ENCODE peak calls at places on chromosomes 5 and 9, in five cellular contexts. J, Y, E, H and O are unnamed samples.
A peak's percentile ranks its signal among the peaks of the same experiment; 100 is the strongest.

GRCh38 chr5:170752257-170753215 is 31.0 kb upstream of the GABRP start:
- DNase-seq in E (peak; percentile 61), J (no peak), H (no peak), Y (no peak), O (no peak)

GRCh38 chr9:136644593-136645342 is 17.9 kb upstream of the EGFL7 start:
- DNase-seq in H (peak; percentile 44), J (peak; percentile 71), E (peak; percentile 50), Y (peak; percentile 43), O (no peak)

GRCh38 chr9:20462410-20462809 is 159.9 kb downstream of the MLLT3 start:
- DNase-seq in E (no peak), J (no peak), H (no peak), Y (no peak), O (no peak)

GRCh38 chr5:45507174-45507573 is 189.0 kb downstream of the HCN1 start:
- DNase-seq in H (no peak), J (no peak), E (no peak), Y (no peak), O (no peak)

GRCh38 chr9:110076894-110077725 is 130.8 kb downstream of the C9orf152 start:
- DNase-seq in J (peak; percentile 55), E (no peak), Y (peak; percentile 63), H (peak; percentile 84), O (no peak)

GRCh38 chr9:5441043-5441442 is 3.3 kb upstream of the PLGRKT start:
- DNase-seq in J (peak; percentile 52), Y (peak; percentile 49), H (peak; percentile 78), E (no peak), O (no peak)

GRCh38 chr5:91381774-91382492 is 1.2 kb downstream of the ARRDC3 start:
- DNase-seq in J (peak; percentile 81), H (peak; percentile 94), E (peak; percentile 91), Y (peak; percentile 90), O (peak; percentile 62)

GRCh38 chr5:109805882-109806281 is 116.2 kb downstream of the MAN2A1 start:
- DNase-seq in Y (no peak), E (no peak), H (no peak), J (no peak), O (no peak)

GRCh38 chr5:55907927-55908326 is 56.8 kb downstream of the IL31RA start:
- DNase-seq in J (no peak), Y (no peak), E (no peak), H (no peak), O (no peak)

GRCh38 chr5:138565100-138565821 is 9.9 kb downstream of the HSPA9 start:
- DNase-seq in J (no peak), Y (no peak), H (no peak), E (no peak), O (no peak)

GRCh38 chr5:94830520-94830919 is 212.1 kb downstream of the SLF1 start:
- DNase-seq in J (peak; percentile 36), H (peak; percentile 55), Y (peak; percentile 8), E (no peak), O (no peak)

GRCh38 chr5:6383376-6383775 is 5.0 kb upstream of the MED10 start:
- DNase-seq in Y (no peak), J (no peak), H (no peak), E (no peak), O (no peak)

GRCh38 chr5:6708814-6709213 is 4.4 kb upstream of the TENT4A start:
- DNase-seq in J (no peak), Y (no peak), H (no peak), E (peak; percentile 7), O (no peak)

GRCh38 chr9:11931109-11931508 is 762.1 kb upstream of the TYRP1 start:
- DNase-seq in J (peak; percentile 15), Y (peak; percentile 6), H (peak; percentile 39), E (no peak), O (no peak)

GRCh38 chr9:656918-657583 is 184.4 kb upstream of the DMRT1 start:
- DNase-seq in Y (no peak), J (no peak), H (no peak), E (no peak), O (no peak)

GRCh38 chr9:26955222-26955903 is 849 bp upstream of the IFT74 start:
- DNase-seq in E (peak; percentile 57), H (peak; percentile 47), J (no peak), Y (peak; percentile 35), O (no peak)

GRCh38 chr5:58457040-58457439 is 2.8 kb downstream of the PLK2 start:
- DNase-seq in J (no peak), H (no peak), Y (peak; percentile 62), E (no peak), O (no peak)
- H3K4me3 ChIP-seq in J (peak overlapping the region; percentile 99), H (peak overlapping the region; percentile 92), Y (no peak overlapping the region), E (no peak overlapping the region), O (no peak overlapping the region)

DNA sequence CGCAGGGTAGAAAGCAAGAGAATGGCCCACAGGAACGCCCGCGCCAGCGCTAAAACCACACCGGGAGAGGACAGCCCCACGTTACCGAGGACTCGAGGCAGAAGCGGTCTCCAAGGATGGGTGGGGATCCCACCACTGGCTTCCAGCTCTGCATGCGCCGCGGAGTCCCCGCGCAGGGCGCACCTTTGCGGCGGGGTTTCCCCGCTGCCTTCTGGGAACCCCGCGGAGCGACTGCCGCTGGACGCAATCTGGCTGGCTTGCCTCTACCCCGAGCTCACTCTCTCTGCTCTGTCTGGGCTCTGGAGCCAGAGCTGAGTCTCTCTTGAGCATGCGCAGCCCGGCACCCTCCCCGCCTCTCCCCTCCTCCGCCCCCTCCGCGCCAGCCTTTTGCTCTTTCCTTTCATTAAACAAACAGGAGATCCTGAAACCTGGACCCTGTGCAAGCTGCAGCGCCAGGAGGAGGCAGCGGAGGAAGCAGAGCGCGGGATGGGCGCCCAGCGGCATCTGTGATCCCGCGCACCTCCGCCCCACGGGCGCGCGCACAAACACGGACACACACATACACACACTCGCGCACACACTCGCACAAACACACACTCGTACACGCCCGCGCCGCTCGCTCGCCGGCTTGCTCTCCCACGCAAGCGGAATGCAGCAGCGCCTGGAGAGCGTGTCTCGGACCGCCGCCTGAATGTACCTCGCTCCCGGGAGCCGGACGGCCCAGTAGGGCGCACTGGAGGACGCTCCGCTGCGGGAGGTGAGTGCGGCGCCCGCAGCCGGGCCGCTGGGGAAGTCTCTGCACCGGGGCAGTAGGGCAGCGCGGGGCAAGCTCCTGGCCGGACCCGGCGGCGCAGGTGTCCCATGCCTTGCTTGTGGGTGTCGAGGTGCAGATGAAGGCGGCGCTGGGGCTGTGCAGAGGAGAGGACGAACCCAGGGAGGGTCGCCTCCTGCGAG is at the start of gene PLPPR1:
- DNase-seq in Y (peak; percentile 76), J (no peak), E (peak; percentile 76), H (peak; percentile 34), O (peak; percentile 15)
- TF ChIP-seq CTCF in Y (no peak), J (no peak), E (no peak), H (no peak), O (peak; percentile 2)

GRCh38 chr5:99029172-99029571 is 100.4 kb upstream of the CHD1 start:
- DNase-seq in J (no peak), E (no peak), Y (no peak), H (no peak), O (no peak)

GRCh38 chr5:99030871-99031440 is 102.1 kb upstream of the CHD1 start:
- DNase-seq in Y (no peak), E (no peak), H (no peak), J (peak; percentile 49), O (no peak)

GRCh38 chr5:99034336-99034735 is 105.5 kb upstream of the CHD1 start:
- DNase-seq in J (peak; percentile 54), Y (peak; percentile 50), E (peak; percentile 85), H (no peak), O (peak; percentile 22)

GRCh38 chr5:99033014-99033931 is 104.5 kb upstream of the CHD1 start:
- DNase-seq in E (no peak), J (peak; percentile 68), Y (no peak), H (peak; percentile 23), O (no peak)

DNA sequence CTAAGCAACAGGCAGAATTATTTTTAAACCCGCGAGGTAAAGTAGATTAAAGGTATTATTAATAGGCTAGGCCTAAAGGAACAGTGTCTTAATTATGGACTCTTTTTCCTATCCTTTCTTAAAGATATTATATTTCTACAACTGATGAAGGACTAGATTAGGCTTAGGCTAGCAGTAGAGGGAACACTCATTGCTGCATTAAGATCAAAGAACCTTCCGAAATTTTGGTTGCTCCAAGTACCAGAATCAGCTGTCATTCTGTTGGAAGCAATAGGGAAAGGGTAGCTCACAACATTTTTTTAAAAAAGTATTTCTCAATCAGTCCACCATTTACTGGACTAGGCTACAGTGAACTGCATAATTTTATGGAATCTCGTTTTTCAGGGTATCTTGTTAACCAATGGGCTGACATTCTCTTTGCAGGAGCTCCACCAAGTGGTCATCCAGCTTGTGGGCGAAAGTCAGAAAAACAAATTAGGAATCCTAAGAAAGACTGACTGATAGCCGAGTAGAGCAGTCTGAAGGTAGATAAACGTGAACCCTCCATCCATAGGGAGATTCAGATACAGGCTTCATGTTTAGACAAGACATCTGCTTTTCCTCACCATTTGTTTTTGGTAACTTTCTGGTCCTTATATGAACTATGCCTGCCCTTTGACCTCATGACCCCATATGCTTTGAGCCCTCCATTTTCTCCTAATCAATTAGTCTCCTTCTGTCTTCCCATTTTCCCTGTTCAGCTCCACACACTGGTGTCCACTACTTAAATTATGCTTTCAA is 103.6 kb upstream of the CHD1 start:
- DNase-seq in Y (peak; percentile 90), H (peak; percentile 90), E (peak; percentile 83), J (peak; percentile 91), O (peak; percentile 41)
- H3K4me3 ChIP-seq in Y (no peak overlapping the region), H (no peak overlapping the region), E (no peak overlapping the region), J (peak overlapping the region; percentile 67), O (no peak overlapping the region)

GRCh38 chr9:84322830-84323229 is 17.7 kb downstream of the SLC28A3 start:
- DNase-seq in H (peak; percentile 92), J (peak; percentile 77), E (no peak), Y (peak; percentile 32), O (no peak)

GRCh38 chr9:84315278-84315877 is 25.2 kb downstream of the SLC28A3 start:
- DNase-seq in H (peak; percentile 77), J (peak; percentile 76), E (peak; percentile 65), Y (peak; percentile 77), O (peak; percentile 30)

GRCh38 chr9:84314306-84314705 is 26.3 kb downstream of the SLC28A3 start:
- DNase-seq in E (no peak), H (no peak), Y (no peak), J (no peak), O (no peak)

DNA sequence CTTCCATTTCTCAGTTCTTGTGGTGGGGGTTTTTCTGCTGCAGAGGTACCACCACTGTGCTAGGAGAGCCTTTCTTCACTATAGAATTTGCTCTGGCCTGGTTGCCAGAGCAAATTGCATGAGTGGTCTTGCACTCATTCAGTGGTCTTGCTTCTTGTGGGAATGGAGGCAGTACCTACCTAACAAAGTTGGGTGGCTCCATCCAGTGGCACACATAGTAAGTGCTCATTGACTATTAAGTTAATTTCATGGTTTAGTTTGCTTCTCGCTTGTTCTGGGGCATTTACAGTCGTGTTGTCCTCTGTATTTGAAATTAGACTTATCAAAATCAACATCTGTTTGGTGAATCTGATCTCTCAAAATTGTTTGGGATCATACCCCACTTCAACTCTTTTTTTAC is 23.0 kb downstream of the SLC28A3 start:
- DNase-seq in J (no peak), H (no peak), Y (no peak), E (no peak), O (no peak)
- TF ChIP-seq CTCF in J (peak; percentile 34), H (peak; percentile 27), Y (peak; percentile 11), E (no peak), O (no peak)

GRCh38 chr5:137143244-137143605 is 355.9 kb downstream of the SPOCK1 start:
- DNase-seq in J (no peak), Y (no peak), H (no peak), E (no peak), O (no peak)
- H3K4me3 ChIP-seq in J (no peak overlapping the region), Y (no peak overlapping the region), H (no peak overlapping the region), E (no peak overlapping the region), O (no peak overlapping the region)

DNA sequence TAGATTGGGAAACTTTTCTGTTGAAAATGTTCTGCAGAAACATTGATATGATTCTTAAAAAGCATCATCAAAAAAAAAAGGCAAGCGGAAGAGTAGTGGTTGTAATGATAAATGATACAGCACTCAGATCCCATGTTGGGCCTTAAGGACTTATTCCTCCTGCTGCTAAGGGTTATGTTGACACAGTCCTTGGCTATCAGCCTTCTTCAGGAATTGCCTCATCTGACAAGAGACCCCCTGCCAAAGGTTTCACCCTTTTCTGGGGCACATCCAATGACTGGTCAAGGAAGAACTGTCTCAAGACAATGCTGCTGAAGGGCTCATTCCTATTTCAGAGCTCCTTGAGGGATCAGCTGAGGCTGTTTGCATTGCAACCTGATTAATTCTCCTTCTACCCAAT is 44.3 kb upstream of the MAMDC2 start:
- DNase-seq in E (no peak), J (no peak), Y (no peak), H (no peak), O (no peak)
- TF ChIP-seq CTCF in E (no peak), J (no peak), Y (no peak), H (no peak), O (no peak)